ENCODE peak calls at places on chromosomes 11 and 22, in six cellular contexts. Y is stomach, H is RCC 7860, M is astrocyte of the spinal cord, K is NCI-H2029, C is substantia nigra. O is an unnamed sample.

GRCh38 chr11:94521684-94522083 is 9.4 kb downstream of the C11orf97 start:
- DNase-seq in Y (no peak), H (no peak), M (no peak), K (no peak), C (no peak), O (peak)

GRCh38 chr11:83257638-83258229 is 28.4 kb downstream of the CCDC90B start:
- DNase-seq in Y (no peak), H (peak), M (peak), K (no peak), C (no peak), O (peak)

GRCh38 chr11:119363874-119364590 is 17.5 kb downstream of the USP2 start:
- DNase-seq in Y (peak), H (no peak), M (no peak), K (peak), C (no peak), O (no peak)

GRCh38 chr11:119355091-119355843 is 8.8 kb upstream of the MFRP start:
- DNase-seq in Y (no peak), H (no peak), M (no peak), K (no peak), C (no peak), O (no peak)

GRCh38 chr11:3959015-3959917 is 103.8 kb downstream of the STIM1 start:
- DNase-seq in Y (no peak), H (peak), M (peak), K (no peak), C (no peak), O (peak)

GRCh38 chr22:34800265-34800664 is 265.7 kb upstream of the ISX start:
- DNase-seq in Y (no peak), H (no peak), M (peak), K (no peak), C (no peak), O (no peak)

GRCh38 chr11:43735115-43735514 is 54.6 kb downstream of the HSD17B12 start:
- DNase-seq in Y (no peak), H (no peak), M (no peak), K (no peak), C (no peak), O (no peak)

GRCh38 chr11:91459840-91460239 is 764.8 kb upstream of the FAT3 start:
- DNase-seq in Y (no peak), H (no peak), M (no peak), K (no peak), C (no peak), O (no peak)

GRCh38 chr11:86047275-86047991 is 21.5 kb downstream of the PICALM start:
- DNase-seq in Y (no peak), H (no peak), M (no peak), K (no peak), C (no peak), O (peak)

GRCh38 chr11:92556435-92556834 is 331.8 kb downstream of the FAT3 start:
- DNase-seq in Y (no peak), H (no peak), M (peak), K (no peak), C (no peak), O (no peak)

GRCh38 chr11:120339394-120339890 is 3.2 kb downstream of the ARHGEF12 start:
- DNase-seq in Y (peak), H (no peak), M (peak), K (no peak), C (no peak), O (peak)

GRCh38 chr11:110621826-110622225 is 90.4 kb downstream of the ARHGAP20 start:
- DNase-seq in Y (no peak), H (no peak), M (no peak), K (no peak), C (no peak), O (peak)

GRCh38 chr22:26892401-26893033 is 235.1 kb downstream of the MIAT start:
- DNase-seq in Y (peak), H (peak), M (no peak), K (peak), C (no peak), O (peak)

GRCh38 chr22:50726643-50727340 is 11.2 kb upstream of the ACR start:
- DNase-seq in Y (no peak), H (no peak), M (no peak), K (no peak), C (no peak), O (no peak)

GRCh38 chr11:34647131-34647530 is 26.2 kb downstream of the EHF start:
- DNase-seq in Y (no peak), H (no peak), M (no peak), K (no peak), C (no peak), O (peak)

GRCh38 chr11:9385288-9385902 is 943 bp downstream of the IPO7 start:
- DNase-seq in Y (peak), H (no peak), M (no peak), K (no peak), C (no peak), O (no peak)

GRCh38 chr11:37450613-37451012 is 852.6 kb upstream of the RAG2 start:
- DNase-seq in Y (no peak), H (peak), M (no peak), K (no peak), C (no peak), O (peak)

GRCh38 chr22:48895341-48895740 is 932.3 kb downstream of the BRD1 start:
- DNase-seq in Y (no peak), H (no peak), M (no peak), K (no peak), C (no peak), O (no peak)

O was measured in foreskin fibroblast.